ENCODE peak calls at places on chromosomes 1 and 21, in seven cellular contexts. S is A549, T is uterus, P is left lung, Y is esophagus squamous epithelium, B is ovary, F is fibroblast of villous mesenchyme. G is an unnamed sample.

GRCh38 chr1:91864017-91864700 is 21.8 kb downstream of the TGFBR3 start:
- DNase-seq in S (no peak), T (no peak), P (no peak), Y (no peak), B (no peak), F (peak; percentile 96), G (no peak)

GRCh38 chr1:242005866-242006565 is 7.1 kb upstream of the MAP1LC3C start:
- DNase-seq in S (no peak), T (no peak), P (no peak), Y (no peak), B (no peak), F (no peak), G (no peak)

GRCh38 chr1:108916788-108917187 is 40.0 kb downstream of the GPSM2 start:
- DNase-seq in S (no peak), T (no peak), P (no peak), Y (no peak), B (no peak), F (no peak), G (no peak)

GRCh38 chr1:200771625-200772555 is 33.2 kb downstream of the CAMSAP2 start:
- DNase-seq in S (no peak), T (no peak), P (no peak), Y (no peak), B (no peak), F (no peak), G (no peak)

GRCh38 chr1:66381626-66382275 is 152.2 kb upstream of the SGIP1 start:
- DNase-seq in S (no peak), T (no peak), P (no peak), Y (no peak), B (no peak), F (no peak), G (no peak)

GRCh38 chr1:206035027-206035426 is 11.3 kb upstream of the CTSE start:
- DNase-seq in S (no peak), T (no peak), P (peak; percentile 49), Y (no peak), B (no peak), F (no peak), G (no peak)

GRCh38 chr21:15732290-15732995 is 2.7 kb downstream of the USP25 start:
- DNase-seq in S (peak; percentile 53), T (no peak), P (no peak), Y (no peak), B (no peak), F (peak; percentile 74), G (peak; percentile 69)

GRCh38 chr1:52925571-52926005 is 1.5 kb upstream of the SCP2 start:
- DNase-seq in S (no peak), T (no peak), P (no peak), Y (no peak), B (no peak), F (no peak), G (no peak)

GRCh38 chr1:202164271-202165037 is 4.1 kb upstream of the PTPN7 start:
- DNase-seq in S (no peak), T (no peak), P (no peak), Y (no peak), B (peak; percentile 69), F (no peak), G (peak; percentile 86)

GRCh38 chr21:36320421-36321324 is 676 bp downstream of the MORC3 start:
- DNase-seq in S (peak; percentile 49), T (no peak), P (peak; percentile 75), Y (peak; percentile 48), B (peak; percentile 82), F (peak; percentile 73), G (peak; percentile 69)

GRCh38 chr21:45487891-45488600 is 54.2 kb downstream of the SLC19A1 start:
- DNase-seq in S (no peak), T (no peak), P (no peak), Y (no peak), B (no peak), F (no peak), G (no peak)

GRCh38 chr1:214990619-214991018 is 91.9 kb upstream of the KCNK2 start:
- DNase-seq in S (peak; percentile 2), T (no peak), P (no peak), Y (no peak), B (no peak), F (peak; percentile 77), G (no peak)

GRCh38 chr1:118809586-118809985 is 178.6 kb downstream of the TBX15 start:
- DNase-seq in S (no peak), T (no peak), P (no peak), Y (no peak), B (no peak), F (no peak), G (no peak)

GRCh38 chr21:38631171-38631570 is 132.9 kb upstream of the ERG start:
- DNase-seq in S (no peak), T (no peak), P (no peak), Y (no peak), B (no peak), F (no peak), G (no peak)

GRCh38 chr1:57910331-57910730 is 486.5 kb upstream of the DAB1 start:
- DNase-seq in S (no peak), T (no peak), P (no peak), Y (no peak), B (no peak), F (no peak), G (no peak)

GRCh38 chr1:112614460-112615065 is 4.4 kb downstream of the ST7L start:
- DNase-seq in S (peak; percentile 48), T (no peak), P (no peak), Y (no peak), B (no peak), F (peak; percentile 73), G (no peak)

GRCh38 chr1:196698993-196699392 is 47.1 kb downstream of the CFH start:
- DNase-seq in S (no peak), T (no peak), P (no peak), Y (no peak), B (no peak), F (no peak), G (no peak)

GRCh38 chr1:6080469-6080868 is 34.8 kb downstream of the KCNAB2 start:
- DNase-seq in S (peak; percentile 13), T (no peak), P (no peak), Y (no peak), B (no peak), F (no peak), G (no peak)

DNA sequence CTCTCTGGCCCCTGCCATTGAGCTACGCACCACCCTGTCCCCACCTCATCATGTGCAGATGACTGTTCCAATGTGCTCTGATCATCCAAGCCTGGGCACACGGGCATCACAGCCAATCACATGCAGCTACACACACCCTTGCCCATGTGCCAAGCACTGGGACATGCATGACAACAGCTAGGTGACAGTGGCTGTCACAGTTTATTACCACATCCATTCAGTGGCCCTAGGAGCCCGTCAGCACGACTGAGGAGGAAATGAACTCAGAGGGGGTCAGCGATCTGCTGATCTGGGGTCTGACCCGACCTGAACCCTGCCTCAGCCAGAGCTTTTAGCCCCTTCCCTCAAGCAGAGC is 10.2 kb downstream of the SH3BGRL3 start:
- DNase-seq in S (no peak), T (no peak), P (no peak), Y (no peak), B (no peak), F (no peak), G (no peak)
- TF ChIP-seq CTCF in S (no peak), T (no peak), P (no peak), Y (no peak), B (no peak), F (no peak), G (no peak)

GRCh38 chr1:2277741-2278488 is 49.8 kb downstream of the SKI start:
- DNase-seq in S (no peak), T (no peak), P (no peak), Y (no peak), B (no peak), F (no peak), G (no peak)

GRCh38 chr1:2276803-2277580 is 48.9 kb downstream of the SKI start:
- DNase-seq in S (no peak), T (no peak), P (no peak), Y (no peak), B (no peak), F (peak; percentile 55), G (no peak)

GRCh38 chr1:2274231-2274967 is 46.3 kb downstream of the SKI start:
- DNase-seq in S (no peak), T (no peak), P (no peak), Y (no peak), B (no peak), F (no peak), G (no peak)

GRCh38 chr1:2274968-2275475 is 46.9 kb downstream of the SKI start:
- DNase-seq in S (no peak), T (no peak), P (no peak), Y (no peak), B (no peak), F (no peak), G (no peak)

GRCh38 chr1:2275796-2276536 is 47.8 kb downstream of the SKI start:
- DNase-seq in S (no peak), T (no peak), P (peak; percentile 67), Y (no peak), B (no peak), F (peak; percentile 88), G (no peak)
- TF ChIP-seq CTCF in S (no peak), T (no peak), P (no peak), Y (no peak), B (no peak), F (no peak), G (no peak)

DNA sequence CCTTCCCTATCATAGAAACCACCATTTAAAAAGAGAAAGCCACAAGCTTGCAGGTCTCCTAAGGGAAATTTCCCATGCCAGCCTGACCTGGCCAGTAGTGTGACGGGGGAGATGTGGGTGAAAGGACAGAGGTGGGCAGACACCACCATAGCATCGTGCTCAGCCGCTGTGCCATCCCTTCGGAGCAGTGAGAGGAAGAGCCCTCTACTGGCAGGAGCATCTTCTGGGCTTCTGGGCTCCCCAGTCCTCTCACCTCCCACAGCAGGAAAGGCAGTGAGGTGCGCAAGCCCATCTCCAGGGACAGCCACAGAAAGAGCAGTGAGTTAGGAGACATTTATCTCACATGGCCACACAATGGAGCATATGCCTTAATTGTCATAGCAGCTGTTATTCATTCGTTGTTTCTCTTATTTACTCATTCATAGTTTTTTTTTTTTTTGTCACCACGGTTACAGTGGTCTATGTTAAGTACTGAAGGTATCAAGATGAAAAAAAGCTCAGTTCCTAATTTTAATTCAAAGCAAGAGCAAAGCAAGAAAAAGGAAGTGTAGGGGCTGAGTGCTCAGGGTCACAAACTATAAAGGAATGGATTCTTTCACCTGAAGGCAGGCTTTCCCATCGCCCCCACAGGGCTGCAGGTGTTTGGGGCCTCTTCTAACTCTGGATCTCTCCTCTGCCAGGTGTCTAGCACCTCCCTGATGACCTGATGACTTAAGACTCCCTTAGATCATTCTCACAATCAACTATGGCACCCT is 48.8 kb upstream of the CAMK1G start:
- DNase-seq in S (peak; percentile 17), T (no peak), P (no peak), Y (no peak), B (no peak), F (no peak), G (no peak)
- TF ChIP-seq CTCF in S (peak; percentile 11), T (no peak), P (no peak), Y (no peak), B (no peak), F (no peak), G (no peak)

GRCh38 chr1:7539772-7540175 is 231.3 kb upstream of the VAMP3 start:
- DNase-seq in S (peak; percentile 74), T (no peak), P (peak; percentile 49), Y (no peak), B (no peak), F (no peak), G (no peak)
- TF ChIP-seq CTCF in S (peak; percentile 38), T (no peak), P (peak; percentile 42), Y (peak; percentile 22), B (no peak), F (peak; percentile 36), G (no peak)